ENCODE peak calls at places on chromosomes 13 and 19, in seven cellular contexts. D, B, H, I, P, E and X are unnamed samples.

GRCh38 chr13:100210966-100211710 is 122.2 kb downstream of the PCCA start:
- DNase-seq in B (no peak), I (no peak), E (peak; percentile 51), P (peak; percentile 23), H (no peak), D (no peak), X (no peak)

GRCh38 chr13:24217601-24218281 is 57.2 kb downstream of the SPATA13 start:
- DNase-seq in P (no peak), D (no peak), I (no peak), B (no peak), H (peak; percentile 64), E (no peak), X (no peak)

GRCh38 chr19:21308778-21309177 is 20.4 kb downstream of the ZNF708 start:
- DNase-seq in E (no peak), B (no peak), I (no peak), D (no peak), H (no peak), P (no peak), X (no peak)

GRCh38 chr13:113143466-113144254 is 14.8 kb upstream of the PROZ start:
- DNase-seq in D (peak; percentile 66), H (no peak), B (no peak), P (no peak), I (no peak), E (no peak), X (peak; percentile 67)

GRCh38 chr13:98751397-98752110 is 918 bp downstream of the SLC15A1 start:
- DNase-seq in B (no peak), I (peak; percentile 26), H (peak; percentile 60), D (no peak), E (no peak), P (peak; percentile 5), X (no peak)

GRCh38 chr13:110610955-110611595 is 4.3 kb upstream of the NAXD start:
- DNase-seq in H (no peak), E (no peak), I (no peak), D (no peak), P (peak; percentile 21), B (peak; percentile 48), X (no peak)

GRCh38 chr19:1236566-1236965 is 1.2 kb downstream of the CBARP start:
- DNase-seq in I (peak; percentile 54), B (no peak), H (no peak), D (no peak), E (no peak), P (no peak), X (no peak)

GRCh38 chr13:27605610-27606200 is 14.6 kb downstream of the LNX2 start:
- DNase-seq in D (no peak), E (peak; percentile 45), I (no peak), P (peak; percentile 33), B (no peak), H (no peak), X (no peak)

GRCh38 chr19:38409631-38410133 is 6.8 kb downstream of the FAM98C start:
- DNase-seq in H (no peak), I (no peak), B (no peak), P (peak; percentile 54), E (peak; percentile 44), D (no peak), X (no peak)

GRCh38 chr13:30446122-30446500 is 19.6 kb downstream of the HMGB1 start:
- DNase-seq in E (no peak), P (no peak), D (no peak), H (no peak), B (no peak), I (no peak), X (no peak)

GRCh38 chr19:55383789-55384575 is at the start of gene TMEM238:
- DNase-seq in E (peak; percentile 56), P (peak; percentile 70), H (peak; percentile 77), B (no peak), I (peak; percentile 72), D (peak; percentile 91), X (no peak)

GRCh38 chr19:46606019-46606418 is 4.9 kb downstream of the CALM3 start:
- DNase-seq in D (peak; percentile 75), H (no peak), B (no peak), E (no peak), I (no peak), P (no peak), X (peak; percentile 65)

GRCh38 chr13:34752561-34752960 is 189.5 kb upstream of the NBEA start:
- DNase-seq in H (no peak), E (no peak), B (no peak), P (no peak), D (no peak), I (no peak), X (no peak)

GRCh38 chr19:46602392-46603194 is 1.5 kb downstream of the CALM3 start:
- DNase-seq in D (peak; percentile 81), E (no peak), I (no peak), H (no peak), P (no peak), B (no peak), X (no peak)

GRCh38 chr13:91313103-91313502 is 34.4 kb upstream of the MIR17HG start:
- DNase-seq in H (no peak), P (peak; percentile 1), E (peak; percentile 3), D (no peak), I (no peak), B (no peak), X (no peak)

GRCh38 chr13:41599619-41600018 is 142.3 kb downstream of the RGCC start:
- DNase-seq in H (no peak), E (no peak), I (no peak), D (no peak), P (no peak), B (no peak), X (no peak)

GRCh38 chr13:24282256-24282655 is 27.1 kb upstream of the C1QTNF9 start:
- DNase-seq in B (no peak), I (no peak), H (no peak), D (no peak), P (no peak), E (no peak), X (no peak)

GRCh38 chr19:38273499-38273898 is 9.1 kb downstream of the SPINT2 start:
- DNase-seq in B (no peak), P (no peak), I (no peak), H (peak; percentile 45), D (no peak), E (no peak), X (no peak)

GRCh38 chr13:113493315-113493951 is 2.9 kb upstream of the DCUN1D2 start:
- DNase-seq in D (no peak), H (peak; percentile 50), P (peak; percentile 99), E (peak; percentile 79), B (peak; percentile 87), I (no peak), X (no peak)

GRCh38 chr13:42821437-42821836 is 40.1 kb downstream of the FAM216B start:
- DNase-seq in E (peak; percentile 80), H (no peak), D (no peak), I (no peak), P (peak; percentile 93), B (peak; percentile 52), X (no peak)

GRCh38 chr13:102847272-102848234 is 1.7 kb downstream of the ERCC5 start:
- DNase-seq in E (peak; percentile 11), I (no peak), B (no peak), D (peak; percentile 77), H (no peak), P (peak; percentile 54), X (no peak)

DNA sequence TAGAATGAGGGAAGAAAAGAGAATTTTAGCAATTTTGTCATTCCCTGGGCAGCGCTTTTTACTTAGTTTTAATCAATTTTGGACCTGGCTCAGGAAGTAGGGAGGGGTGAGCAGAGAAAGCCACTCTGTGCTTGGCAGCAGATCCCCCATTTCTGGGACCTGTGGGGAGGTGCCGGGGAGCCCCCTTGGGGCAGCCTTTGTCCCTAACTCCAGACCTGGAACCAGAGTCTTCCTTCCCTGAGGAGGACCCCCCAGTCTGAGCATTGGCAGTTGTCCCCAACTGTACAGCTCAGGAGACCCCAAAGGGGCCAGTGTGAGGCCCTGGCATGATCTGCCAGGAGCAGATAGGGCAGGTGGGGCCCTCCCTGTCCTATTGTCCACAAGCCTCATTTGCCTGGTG is 10.5 kb downstream of the LYL1 start:
- DNase-seq in E (no peak), P (no peak), D (no peak), B (no peak), H (no peak), I (no peak), X (no peak)
- TF ChIP-seq CTCF in E (no peak), P (no peak), D (no peak), B (no peak), H (no peak), I (no peak), X (no peak)

GRCh38 chr13:76885203-76886004 is 801 bp downstream of the KCTD12 start:
- DNase-seq in H (peak; percentile 67), P (peak; percentile 61), I (peak; percentile 68), E (peak; percentile 67), D (peak; percentile 94), B (no peak), X (peak; percentile 79)
- TF ChIP-seq CTCF in H (no peak), P (no peak), I (no peak), E (peak; percentile 65), D (no peak), B (peak; percentile 44), X (no peak)

DNA sequence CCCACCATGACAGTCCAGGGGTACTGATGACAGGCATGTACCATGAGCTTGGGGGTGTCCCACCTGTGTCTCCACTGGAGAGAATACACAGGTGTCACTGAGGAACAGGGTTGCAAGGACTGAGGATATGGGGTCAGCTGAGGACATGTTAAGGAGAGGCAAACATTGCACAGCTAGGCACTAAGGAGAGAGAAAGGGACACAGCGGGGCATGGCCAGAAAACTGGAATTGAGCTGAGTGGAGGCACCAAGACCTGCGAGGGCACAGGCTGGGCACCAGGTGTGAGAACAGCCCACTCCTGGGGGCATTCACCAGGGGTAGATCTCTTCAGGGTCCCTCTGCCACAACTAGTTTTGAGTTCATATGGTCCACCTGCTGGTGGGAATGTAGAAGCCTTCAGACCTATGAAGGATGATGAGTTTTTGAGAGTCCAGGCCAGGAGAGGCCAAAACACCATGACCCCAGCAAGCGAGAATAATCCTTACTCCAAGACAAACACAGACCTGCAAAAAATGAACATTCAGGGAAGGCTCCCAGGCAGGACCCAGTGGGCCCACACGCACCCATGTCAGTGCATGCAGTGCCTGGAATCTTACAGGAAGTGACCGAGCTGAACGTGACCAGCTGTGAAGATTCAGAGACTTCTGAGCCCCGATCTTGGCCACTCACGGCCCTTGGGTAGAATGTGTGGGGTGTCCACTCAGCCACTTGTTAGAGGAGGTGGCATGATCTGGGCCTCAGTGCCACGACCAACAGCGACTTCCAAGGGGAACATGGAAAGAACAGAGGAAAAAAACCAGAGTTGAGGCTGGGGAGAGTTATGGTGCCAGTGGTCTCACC is 1.4 kb upstream of the ZNF584 start:
- DNase-seq in I (no peak), P (no peak), H (no peak), B (no peak), D (no peak), E (no peak), X (no peak)
- TF ChIP-seq CTCF in I (no peak), P (peak; percentile 39), H (no peak), B (peak; percentile 41), D (no peak), E (peak; percentile 53), X (peak; percentile 66)

DNA sequence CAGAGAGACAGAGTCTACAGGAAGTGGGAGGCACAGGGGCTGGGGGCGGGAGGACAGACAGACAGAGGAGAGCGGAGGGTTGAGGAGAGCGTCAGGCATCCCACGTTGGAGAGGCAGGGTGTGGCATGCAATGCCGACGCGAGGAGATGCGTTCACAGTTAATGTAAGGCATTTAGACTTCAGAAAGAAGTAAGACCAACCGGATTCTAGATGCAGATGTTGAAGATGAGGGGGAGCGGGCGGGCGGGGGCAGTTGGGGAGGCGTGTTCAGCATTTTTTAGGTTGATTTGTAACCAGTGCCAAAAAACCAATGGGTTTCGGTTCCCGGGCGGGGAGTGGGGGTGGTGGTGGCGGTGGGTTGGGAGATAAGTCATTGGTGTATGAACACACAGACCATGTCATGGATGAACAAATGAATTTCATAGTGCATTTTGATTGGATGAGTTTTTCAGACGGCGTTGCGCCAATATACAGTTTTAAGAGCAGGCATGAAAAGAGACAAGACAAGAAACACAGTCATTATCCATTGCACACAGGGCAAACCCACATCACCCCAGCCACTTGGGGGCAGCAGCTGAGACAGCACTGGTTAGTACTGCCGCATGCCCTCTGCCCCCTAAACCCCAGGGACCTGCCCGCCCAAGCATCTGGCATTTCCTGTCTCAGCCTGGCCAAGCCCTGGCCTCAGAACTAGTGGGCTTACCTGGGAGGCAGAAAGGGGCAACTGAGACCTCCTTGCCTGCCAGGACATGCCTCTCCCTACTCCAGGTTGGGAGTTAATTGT is 91.3 kb downstream of the IER2 start:
- DNase-seq in I (no peak), P (no peak), H (no peak), D (no peak), E (no peak), B (no peak), X (no peak)
- TF ChIP-seq CTCF in I (no peak), P (no peak), H (no peak), D (no peak), E (peak; percentile 21), B (no peak), X (no peak)